ENCODE peak calls at places on chromosomes 3 and 15, in six cellular contexts. K, H, G, U, V and B are unnamed samples.

GRCh38 chr15:85704021-85704420 is 90.7 kb downstream of the KLHL25 start:
- DNase-seq in K (no peak), U (no peak), G (no peak), V (no peak), H (no peak), B (no peak)

GRCh38 chr15:80070840-80071239 is 11.4 kb downstream of the ZFAND6 start:
- DNase-seq in K (no peak), G (no peak), H (no peak), U (no peak), V (no peak), B (no peak)

GRCh38 chr3:72997421-72997961 is 880 bp downstream of the PPP4R2 start:
- DNase-seq in K (peak; percentile 61), G (peak; percentile 50), H (peak; percentile 43), V (peak; percentile 65), U (peak; percentile 87), B (no peak)

GRCh38 chr15:43285609-43286037 is 18.9 kb upstream of the TGM5 start:
- DNase-seq in V (peak; percentile 76), U (peak; percentile 71), K (peak; percentile 62), G (peak; percentile 54), H (no peak), B (peak; percentile 56)

GRCh38 chr3:155211940-155212339 is 81.5 kb downstream of the STRIT1 start:
- DNase-seq in V (no peak), K (no peak), H (no peak), G (no peak), U (no peak), B (no peak)

GRCh38 chr3:160183375-160184076 is 41.7 kb upstream of the C3orf80 start:
- DNase-seq in H (no peak), U (no peak), V (no peak), K (no peak), G (no peak), B (no peak)

GRCh38 chr3:79268422-79268821 is 499.4 kb downstream of the ROBO1 start:
- DNase-seq in G (no peak), H (no peak), V (no peak), U (no peak), K (no peak), B (no peak)

GRCh38 chr3:118577055-118577759 is 457.4 kb downstream of the IGSF11 start:
- DNase-seq in G (no peak), V (no peak), H (peak; percentile 5), K (no peak), U (no peak), B (no peak)

GRCh38 chr15:67741313-67741712 is 84.0 kb upstream of the SKOR1 start:
- DNase-seq in V (no peak), U (no peak), G (no peak), K (no peak), H (no peak), B (no peak)

GRCh38 chr3:127786358-127787070 is 35.8 kb downstream of the MGLL start:
- DNase-seq in U (no peak), H (no peak), G (no peak), V (peak; percentile 27), K (no peak), B (peak; percentile 50)

GRCh38 chr15:38707802-38708671 is 143.4 kb upstream of the RASGRP1 start:
- DNase-seq in G (peak; percentile 49), V (peak; percentile 71), H (peak; percentile 46), K (peak; percentile 51), U (peak; percentile 72), B (peak; percentile 36)

DNA sequence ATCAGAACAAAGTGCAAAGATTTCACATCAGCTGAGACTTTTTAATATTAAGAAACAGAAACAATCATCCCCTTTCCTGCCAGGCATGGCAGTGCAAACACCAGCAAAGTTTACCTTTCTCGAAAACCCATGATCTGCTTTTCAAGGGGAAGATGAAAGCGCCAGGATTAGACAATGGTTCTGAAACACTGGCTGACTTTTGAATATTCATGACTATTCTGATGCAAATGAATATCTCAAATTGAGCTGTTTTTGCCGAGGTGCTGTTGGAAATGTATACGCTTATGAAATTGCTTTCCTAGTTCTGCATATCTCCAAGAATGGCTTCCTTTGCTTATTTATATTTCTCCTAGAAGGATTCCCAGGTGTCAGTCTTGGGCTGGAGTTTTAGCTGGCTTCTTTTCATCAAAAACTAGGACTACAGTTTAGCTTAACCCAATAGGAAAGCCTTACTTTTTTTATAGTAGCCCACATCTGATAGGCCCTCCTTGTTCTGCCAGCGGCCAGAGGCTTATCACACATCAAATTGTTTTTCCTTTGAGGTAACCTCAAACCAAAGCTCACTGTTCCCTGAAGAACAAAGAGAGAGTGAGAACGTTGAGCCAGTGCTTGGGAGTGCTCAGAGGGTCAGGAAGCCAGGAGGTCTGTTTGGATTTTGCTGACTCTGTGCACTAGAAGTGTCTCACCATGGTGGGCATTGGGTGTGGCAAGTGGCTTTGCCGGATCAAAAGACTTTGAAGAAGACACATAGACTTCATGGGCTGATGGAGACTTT is 74.0 kb upstream of the PLCL2 start:
- DNase-seq in U (peak; percentile 14), G (no peak), H (no peak), V (peak; percentile 8), K (no peak), B (no peak)
- H3K4me3 ChIP-seq in U (no peak overlapping the region), G (no peak overlapping the region), H (no peak overlapping the region), V (no peak overlapping the region), K (no peak overlapping the region), B (no peak overlapping the region)

DNA sequence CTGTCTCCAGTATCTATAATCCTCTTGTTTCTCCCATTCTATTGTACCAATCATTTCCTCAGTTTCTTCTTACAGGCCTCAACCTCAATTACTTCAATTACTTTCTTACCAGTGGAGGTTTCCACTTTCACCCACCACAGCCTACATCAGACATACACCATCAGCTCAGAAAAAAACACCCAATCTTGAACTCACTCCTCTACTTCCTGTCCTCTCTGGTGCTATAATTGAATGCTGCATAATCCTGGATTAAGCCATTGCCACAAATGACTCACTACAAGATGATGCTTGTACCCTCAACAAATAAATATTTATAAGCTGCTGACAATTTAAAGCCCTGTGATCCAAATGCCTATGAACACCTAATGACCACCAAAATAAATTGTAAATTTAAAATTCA is 18.5 kb downstream of the RYK start:
- DNase-seq in H (no peak), G (no peak), K (no peak), V (no peak), U (no peak), B (no peak)
- H3K4me1 ChIP-seq in H (no peaks in the 10 kb centered on the region), G (peaks cover 36% of the 10 kb centered on the region), K (peaks cover 19% of the 10 kb centered on the region), V (peaks cover 16% of the 10 kb centered on the region), U (peaks cover 6% of the 10 kb centered on the region), B (no peaks in the 10 kb centered on the region)

GRCh38 chr3:106256249-106256957 is 387.6 kb upstream of the CBLB start:
- DNase-seq in H (no peak), U (no peak), V (no peak), G (no peak), K (no peak), B (no peak)
- H3K4me3 ChIP-seq in H (no peak overlapping the region), U (no peak overlapping the region), V (no peak overlapping the region), G (no peak overlapping the region), K (no peak overlapping the region), B (no peak overlapping the region)

GRCh38 chr3:61807865-61808276 is 246.5 kb downstream of the PTPRG start:
- DNase-seq in H (no peak), U (peak; percentile 51), K (no peak), G (no peak), V (peak; percentile 55), B (no peak)

GRCh38 chr3:61809879-61810278 is 248.5 kb downstream of the PTPRG start:
- DNase-seq in K (no peak), V (no peak), G (no peak), H (no peak), U (no peak), B (peak; percentile 10)

GRCh38 chr3:61810953-61811497 is 249.7 kb downstream of the PTPRG start:
- DNase-seq in G (no peak), H (no peak), U (no peak), K (no peak), V (no peak), B (no peak)

GRCh38 chr3:61808526-61808925 is 247.2 kb downstream of the PTPRG start:
- DNase-seq in G (no peak), U (no peak), H (no peak), V (no peak), K (no peak), B (no peak)

GRCh38 chr3:61808999-61809398 is 247.6 kb downstream of the PTPRG start:
- DNase-seq in H (no peak), K (no peak), G (no peak), V (no peak), U (no peak), B (no peak)
- H3K4me1 ChIP-seq in H (no peaks in the 10 kb centered on the region), K (no peaks in the 10 kb centered on the region), G (no peaks in the 10 kb centered on the region), V (peaks cover 43% of the 10 kb centered on the region), U (peaks cover 4% of the 10 kb centered on the region), B (no peaks in the 10 kb centered on the region)

GRCh38 chr3:132874701-132875100 is 152.5 kb upstream of the NPHP3 start:
- DNase-seq in G (no peak), H (no peak), V (no peak), K (no peak), U (no peak), B (no peak)

GRCh38 chr3:132880986-132881385 is 157.2 kb upstream of the TMEM108 start:
- DNase-seq in V (no peak), G (no peak), H (no peak), U (peak; percentile 38), K (no peak), B (no peak)

GRCh38 chr3:132881756-132882409 is 156.3 kb upstream of the TMEM108 start:
- DNase-seq in K (no peak), G (no peak), U (no peak), V (no peak), H (no peak), B (no peak)

DNA sequence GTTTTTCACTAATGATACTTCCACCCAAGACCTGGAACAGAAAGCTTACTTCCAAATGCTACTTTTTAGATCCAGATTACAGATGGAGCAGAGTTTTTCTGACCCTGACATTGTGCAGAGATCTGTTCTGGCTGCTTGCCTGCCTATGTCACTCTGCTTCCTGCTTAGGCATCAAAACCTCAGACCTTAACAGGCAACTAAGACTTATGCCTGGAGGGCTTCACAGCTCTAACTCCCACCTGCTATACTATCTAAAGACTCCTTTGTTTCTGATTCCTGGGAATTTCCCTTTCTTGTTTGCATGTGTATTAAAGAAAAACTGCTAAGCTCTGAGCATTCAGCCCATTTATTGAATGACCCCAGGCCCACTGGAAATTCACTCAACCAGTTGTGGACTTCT is 157.4 kb upstream of the NPHP3 start:
- DNase-seq in H (peak; percentile 67), U (peak; percentile 69), K (no peak), V (no peak), G (no peak), B (no peak)
- H3K4me3 ChIP-seq in H (no peak overlapping the region), U (no peak overlapping the region), K (no peak overlapping the region), V (no peak overlapping the region), G (no peak overlapping the region), B (no peak overlapping the region)